ENCODE peak calls at places on chromosome 12, in six cellular contexts. One of them, this sample, is unnamed. For H3K36me3, the result is how much of the 10 kb centered on the place peaks cover.

GRCh38 chr12:67539946-67540345 is 108.6 kb upstream of the DYRK2 start:
- DNase-seq in heart right ventricle: no peak
- DNase-seq in lung: no peak
- DNase-seq in ovary: no peak
- DNase-seq in colonic mucosa: no peak
- DNase-seq in brain microvascular endothelial cell: no peak
- DNase-seq in this sample: no peak

GRCh38 chr12:98439471-98440164 is 75.8 kb upstream of the TMPO start:
- DNase-seq in lung: no peak
- DNase-seq in brain microvascular endothelial cell: peak
- DNase-seq in heart right ventricle: peak
- DNase-seq in ovary: no peak
- DNase-seq in colonic mucosa: no peak
- DNase-seq in this sample: no peak

GRCh38 chr12:30939234-30939633 is 12.7 kb downstream of the TSPAN11 start:
- DNase-seq in colonic mucosa: no peak
- DNase-seq in ovary: no peak
- DNase-seq in lung: no peak
- DNase-seq in heart right ventricle: no peak
- DNase-seq in brain microvascular endothelial cell: no peak
- DNase-seq in this sample: no peak

GRCh38 chr12:18242380-18243089 is 18.8 kb upstream of the PIK3C2G start:
- DNase-seq in brain microvascular endothelial cell: no peak
- DNase-seq in colonic mucosa: peak
- DNase-seq in ovary: no peak
- DNase-seq in lung: no peak
- DNase-seq in heart right ventricle: no peak
- DNase-seq in this sample: no peak

GRCh38 chr12:121776190-121777098 is 17.0 kb downstream of the RHOF start:
- DNase-seq in ovary: peak
- DNase-seq in lung: peak
- DNase-seq in brain microvascular endothelial cell: no peak
- DNase-seq in colonic mucosa: peak
- DNase-seq in heart right ventricle: peak
- DNase-seq in this sample: no peak

GRCh38 chr12:77251799-77252198 is 186.4 kb upstream of the E2F7 start:
- DNase-seq in ovary: no peak
- DNase-seq in heart right ventricle: no peak
- DNase-seq in lung: no peak
- DNase-seq in brain microvascular endothelial cell: no peak
- DNase-seq in colonic mucosa: no peak
- DNase-seq in this sample: no peak

GRCh38 chr12:63977441-63977840 is 132.9 kb downstream of the SRGAP1 start:
- DNase-seq in lung: no peak
- DNase-seq in heart right ventricle: no peak
- DNase-seq in ovary: no peak
- DNase-seq in colonic mucosa: no peak
- DNase-seq in brain microvascular endothelial cell: no peak
- DNase-seq in this sample: no peak

GRCh38 chr12:53170876-53171724 is 9.4 kb upstream of the ZNF740 start:
- DNase-seq in ovary: no peak
- DNase-seq in brain microvascular endothelial cell: no peak
- DNase-seq in heart right ventricle: no peak
- DNase-seq in colonic mucosa: no peak
- DNase-seq in lung: no peak
- DNase-seq in this sample: no peak

GRCh38 chr12:58915634-58916033 is 4.7 kb downstream of the LRIG3 start:
- DNase-seq in lung: no peak
- DNase-seq in brain microvascular endothelial cell: peak
- DNase-seq in heart right ventricle: peak
- DNase-seq in colonic mucosa: peak
- DNase-seq in ovary: peak
- DNase-seq in this sample: no peak

GRCh38 chr12:3988519-3989217 is 115.5 kb upstream of the PARP11 start:
- DNase-seq in ovary: no peak
- DNase-seq in heart right ventricle: no peak
- DNase-seq in colonic mucosa: no peak
- DNase-seq in brain microvascular endothelial cell: no peak
- DNase-seq in lung: no peak
- DNase-seq in this sample: no peak

GRCh38 chr12:104011265-104011664 is 38.7 kb downstream of the GLT8D2 start:
- DNase-seq in ovary: no peak
- DNase-seq in lung: no peak
- DNase-seq in brain microvascular endothelial cell: peak
- DNase-seq in heart right ventricle: no peak
- DNase-seq in colonic mucosa: no peak
- DNase-seq in this sample: peak

GRCh38 chr12:52259850-52260249 is 14.6 kb upstream of the KRT86 start:
- DNase-seq in heart right ventricle: no peak
- DNase-seq in lung: no peak
- DNase-seq in brain microvascular endothelial cell: no peak
- DNase-seq in colonic mucosa: no peak
- DNase-seq in ovary: no peak
- DNase-seq in this sample: no peak

GRCh38 chr12:12661086-12661485 is 34.9 kb downstream of the GPR19 start:
- DNase-seq in lung: no peak
- DNase-seq in colonic mucosa: no peak
- DNase-seq in ovary: no peak
- DNase-seq in brain microvascular endothelial cell: peak
- DNase-seq in heart right ventricle: no peak
- DNase-seq in this sample: peak

GRCh38 chr12:95624544-95624943 is 73.3 kb upstream of the USP44 start:
- DNase-seq in lung: no peak
- DNase-seq in colonic mucosa: no peak
- DNase-seq in brain microvascular endothelial cell: peak
- DNase-seq in heart right ventricle: no peak
- DNase-seq in ovary: no peak
- DNase-seq in this sample: peak

GRCh38 chr12:27555316-27555715 is 31.3 kb downstream of the PPFIBP1 start:
- DNase-seq in heart right ventricle: no peak
- DNase-seq in brain microvascular endothelial cell: no peak
- DNase-seq in colonic mucosa: no peak
- DNase-seq in ovary: no peak
- DNase-seq in lung: no peak
- DNase-seq in this sample: no peak

GRCh38 chr12:51323317-51323960 is 535 bp downstream of the BIN2 start:
- DNase-seq in heart right ventricle: no peak
- DNase-seq in lung: no peak
- DNase-seq in ovary: no peak
- DNase-seq in brain microvascular endothelial cell: no peak
- DNase-seq in colonic mucosa: no peak
- DNase-seq in this sample: no peak

GRCh38 chr12:96190403-96191170 is 3.6 kb upstream of the ELK3 start:
- DNase-seq in ovary: no peak
- DNase-seq in heart right ventricle: no peak
- DNase-seq in brain microvascular endothelial cell: no peak
- DNase-seq in colonic mucosa: no peak
- DNase-seq in lung: no peak
- DNase-seq in this sample: no peak

GRCh38 chr12:74903522-74903921 is 306.1 kb downstream of the KCNC2 start:
- DNase-seq in heart right ventricle: no peak
- DNase-seq in colonic mucosa: no peak
- DNase-seq in brain microvascular endothelial cell: no peak
- DNase-seq in ovary: no peak
- DNase-seq in lung: no peak
- DNase-seq in this sample: peak

GRCh38 chr12:123102781-123103503 is 47.9 kb downstream of the PITPNM2 start:
- DNase-seq in lung: no peak
- DNase-seq in heart right ventricle: no peak
- DNase-seq in ovary: no peak
- DNase-seq in colonic mucosa: no peak
- DNase-seq in brain microvascular endothelial cell: no peak
- DNase-seq in this sample: no peak

GRCh38 chr12:112025808-112026375 is 12.7 kb downstream of the ERP29 start:
- DNase-seq in colonic mucosa: no peak
- DNase-seq in lung: no peak
- DNase-seq in brain microvascular endothelial cell: no peak
- DNase-seq in heart right ventricle: no peak
- DNase-seq in ovary: no peak
- DNase-seq in this sample: no peak

GRCh38 chr12:132459270-132459669 is 30.7 kb upstream of the FBRSL1 start:
- DNase-seq in colonic mucosa: no peak
- DNase-seq in brain microvascular endothelial cell: no peak
- DNase-seq in heart right ventricle: no peak
- DNase-seq in ovary: no peak
- DNase-seq in lung: no peak
- DNase-seq in this sample: no peak

GRCh38 chr12:66048843-66049537 is 81.6 kb downstream of the LLPH start:
- DNase-seq in ovary: no peak
- DNase-seq in lung: no peak
- DNase-seq in colonic mucosa: no peak
- DNase-seq in heart right ventricle: no peak
- DNase-seq in brain microvascular endothelial cell: no peak
- DNase-seq in this sample: no peak

GRCh38 chr12:126891789-126892188 is 1375.2 kb upstream of the TMEM132C start:
- DNase-seq in colonic mucosa: no peak
- DNase-seq in heart right ventricle: no peak
- DNase-seq in lung: no peak
- DNase-seq in brain microvascular endothelial cell: no peak
- DNase-seq in ovary: no peak
- DNase-seq in this sample: no peak

GRCh38 chr12:591571-592505 is 71.4 kb downstream of the NINJ2 start:
- DNase-seq in colonic mucosa: no peak
- DNase-seq in brain microvascular endothelial cell: no peak
- DNase-seq in heart right ventricle: peak
- DNase-seq in lung: no peak
- DNase-seq in ovary: no peak
- DNase-seq in this sample: no peak

GRCh38 chr12:46359667-46360280 is 12.8 kb downstream of the SLC38A2 start:
- DNase-seq in heart right ventricle: no peak
- DNase-seq in lung: no peak
- DNase-seq in colonic mucosa: no peak
- DNase-seq in ovary: no peak
- DNase-seq in brain microvascular endothelial cell: no peak
- DNase-seq in this sample: no peak

GRCh38 chr12:46360908-46361666 is 11.5 kb downstream of the SLC38A2 start:
- DNase-seq in brain microvascular endothelial cell: no peak
- DNase-seq in colonic mucosa: no peak
- DNase-seq in lung: no peak
- DNase-seq in heart right ventricle: no peak
- DNase-seq in ovary: no peak
- DNase-seq in this sample: no peak

GRCh38 chr12:46360370-46360769 is 12.2 kb downstream of the SLC38A2 start:
- DNase-seq in heart right ventricle: no peak
- DNase-seq in ovary: no peak
- DNase-seq in lung: no peak
- DNase-seq in colonic mucosa: no peak
- DNase-seq in brain microvascular endothelial cell: no peak
- DNase-seq in this sample: no peak

GRCh38 chr12:46362895-46363581 is 9.5 kb downstream of the SLC38A2 start:
- DNase-seq in brain microvascular endothelial cell: no peak
- DNase-seq in lung: no peak
- DNase-seq in colonic mucosa: no peak
- DNase-seq in ovary: no peak
- DNase-seq in heart right ventricle: no peak
- DNase-seq in this sample: no peak

GRCh38 chr12:46361667-46362034 is 10.9 kb downstream of the SLC38A2 start:
- DNase-seq in ovary: no peak
- DNase-seq in brain microvascular endothelial cell: no peak
- DNase-seq in heart right ventricle: no peak
- DNase-seq in lung: no peak
- DNase-seq in colonic mucosa: no peak
- DNase-seq in this sample: no peak
- H3K36me3 ChIP-seq in ovary: under half
- H3K36me3 ChIP-seq in brain microvascular endothelial cell: half or more
- H3K36me3 ChIP-seq in heart right ventricle: half or more
- H3K36me3 ChIP-seq in lung: under half
- H3K36me3 ChIP-seq in colonic mucosa: under half
- H3K36me3 ChIP-seq in this sample: under half

GRCh38 chr12:1779783-1780182 is 40.6 kb upstream of the LRTM2 start:
- DNase-seq in heart right ventricle: no peak
- DNase-seq in brain microvascular endothelial cell: peak
- DNase-seq in lung: no peak
- DNase-seq in colonic mucosa: no peak
- DNase-seq in ovary: no peak
- DNase-seq in this sample: no peak
- H3K4me3 ChIP-seq in heart right ventricle: no peak
- H3K4me3 ChIP-seq in brain microvascular endothelial cell: no peak
- H3K4me3 ChIP-seq in lung: no peak
- H3K4me3 ChIP-seq in colonic mucosa: no peak
- H3K4me3 ChIP-seq in ovary: no peak
- H3K4me3 ChIP-seq in this sample: no peak

GRCh38 chr12:102480401-102480800 is at the start of gene IGF1:
- DNase-seq in ovary: no peak
- DNase-seq in brain microvascular endothelial cell: no peak
- DNase-seq in colonic mucosa: no peak
- DNase-seq in heart right ventricle: no peak
- DNase-seq in lung: no peak
- DNase-seq in this sample: no peak
- TF ChIP-seq CTCF in ovary: no peak
- TF ChIP-seq CTCF in brain microvascular endothelial cell: no peak
- TF ChIP-seq CTCF in colonic mucosa: no peak
- TF ChIP-seq CTCF in heart right ventricle: no peak
- TF ChIP-seq CTCF in lung: no peak
- TF ChIP-seq CTCF in this sample: no peak

GRCh38 chr12:129385637-129385990 is 518.2 kb downstream of the TMEM132D start:
- DNase-seq in ovary: no peak
- DNase-seq in lung: no peak
- DNase-seq in colonic mucosa: no peak
- DNase-seq in brain microvascular endothelial cell: no peak
- DNase-seq in heart right ventricle: no peak
- DNase-seq in this sample: no peak

GRCh38 chr12:129379076-129379804 is 524.6 kb downstream of the TMEM132D start:
- DNase-seq in ovary: no peak
- DNase-seq in lung: no peak
- DNase-seq in brain microvascular endothelial cell: no peak
- DNase-seq in colonic mucosa: no peak
- DNase-seq in heart right ventricle: no peak
- DNase-seq in this sample: no peak

GRCh38 chr12:129381717-129382116 is 522.1 kb downstream of the TMEM132D start:
- DNase-seq in heart right ventricle: no peak
- DNase-seq in colonic mucosa: no peak
- DNase-seq in ovary: no peak
- DNase-seq in brain microvascular endothelial cell: no peak
- DNase-seq in lung: no peak
- DNase-seq in this sample: no peak
- H3K36me3 ChIP-seq in heart right ventricle: under half
- H3K36me3 ChIP-seq in colonic mucosa: under half
- H3K36me3 ChIP-seq in ovary: under half
- H3K36me3 ChIP-seq in brain microvascular endothelial cell: under half
- H3K36me3 ChIP-seq in lung: under half
- H3K36me3 ChIP-seq in this sample: under half

DNA sequence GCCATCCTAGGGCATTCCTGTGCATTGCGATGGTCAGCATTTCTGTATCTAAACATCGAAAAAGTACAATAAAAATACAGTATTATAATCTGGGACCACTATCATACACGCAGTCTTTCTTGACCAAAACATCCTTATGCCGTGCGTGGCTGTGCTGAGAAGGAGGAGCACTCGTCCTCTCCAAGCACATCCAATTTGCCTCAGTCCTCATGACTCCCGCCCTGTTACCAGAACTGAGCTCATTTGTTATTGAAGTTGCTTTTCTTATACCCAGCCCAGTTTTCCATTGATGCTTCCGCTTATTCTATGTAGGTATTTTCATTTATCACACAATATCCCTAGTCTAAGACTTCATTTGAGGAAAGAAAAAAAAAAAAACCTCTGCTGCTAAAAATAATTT is 237.0 kb upstream of the PLEKHG7 start:
- DNase-seq in heart right ventricle: no peak
- DNase-seq in brain microvascular endothelial cell: no peak
- DNase-seq in lung: no peak
- DNase-seq in colonic mucosa: no peak
- DNase-seq in ovary: no peak
- DNase-seq in this sample: no peak
- H3K4me3 ChIP-seq in heart right ventricle: no peak
- H3K4me3 ChIP-seq in brain microvascular endothelial cell: no peak
- H3K4me3 ChIP-seq in lung: no peak
- H3K4me3 ChIP-seq in colonic mucosa: no peak
- H3K4me3 ChIP-seq in ovary: no peak
- H3K4me3 ChIP-seq in this sample: no peak

This sample was measured in kidney epithelial cell.